ENCODE peak calls at places on chromosomes 11 and 22, in four cellular contexts. G is BE2C, O is cardiac muscle cell, D is A673. J is an unnamed sample. For H3K9me3, the result is how much of the 10 kb centered on the place peaks cover.

GRCh38 chr11:67731583-67731982 is 57.2 kb upstream of the ALDH3B2 start:
- DNase-seq in D (peak), G (no peak), O (no peak), J (no peak)

GRCh38 chr11:36594316-36594989 is at the start of gene IFTAP:
- DNase-seq in G (peak), O (peak), D (peak), J (no peak)

GRCh38 chr11:93541884-93542752 is 1.1 kb downstream of the SMCO4 start:
- DNase-seq in G (peak), D (peak), O (peak), J (peak)

GRCh38 chr22:22926359-22927195 is 39.0 kb downstream of the IGLL5 start:
- DNase-seq in G (no peak), O (no peak), D (no peak), J (no peak)

GRCh38 chr11:18280438-18281046 is 14.5 kb downstream of the SAA1 start:
- DNase-seq in D (no peak), O (no peak), G (no peak), J (no peak)

GRCh38 chr11:33207408-33207985 is 46.2 kb upstream of the CSTF3 start:
- DNase-seq in O (peak), G (no peak), D (no peak), J (no peak)

GRCh38 chr11:87463486-87464102 is 425.9 kb downstream of the TMEM135 start:
- DNase-seq in G (no peak), D (peak), O (no peak), J (no peak)

GRCh38 chr11:130272336-130272735 is 42.4 kb downstream of the ZBTB44 start:
- DNase-seq in O (no peak), G (no peak), D (no peak), J (no peak)

GRCh38 chr11:63847363-63847762 is 8.5 kb downstream of the MARK2 start:
- DNase-seq in G (no peak), O (no peak), D (no peak), J (no peak)

GRCh38 chr22:42316988-42317387 is 46.5 kb upstream of the TCF20 start:
- DNase-seq in D (peak), G (no peak), O (peak), J (peak)

GRCh38 chr11:123461164-123461563 is 31.1 kb downstream of the GRAMD1B start:
- DNase-seq in G (peak), D (no peak), O (no peak), J (no peak)

GRCh38 chr11:1403721-1404460 is 14.2 kb downstream of the BRSK2 start:
- DNase-seq in G (no peak), O (no peak), D (no peak), J (no peak)

GRCh38 chr11:33320814-33321330 is 63.7 kb downstream of the HIPK3 start:
- DNase-seq in O (peak), D (no peak), G (no peak), J (no peak)

GRCh38 chr11:102241026-102241425 is 76.3 kb upstream of the BIRC3 start:
- DNase-seq in G (no peak), D (no peak), O (no peak), J (no peak)

GRCh38 chr11:6812391-6813005 is 13.0 kb upstream of the OR6A2 start:
- DNase-seq in D (peak), G (peak), O (peak), J (no peak)

GRCh38 chr11:66478823-66479740 is 1.2 kb upstream of the DPP3 start:
- DNase-seq in O (peak), D (peak), G (no peak), J (no peak)

GRCh38 chr22:40107756-40108437 is 69.8 kb upstream of the TNRC6B start:
- DNase-seq in D (no peak), O (peak), G (no peak), J (no peak)

GRCh38 chr11:94068764-94069163 is 47.6 kb downstream of the HEPHL1 start:
- DNase-seq in O (no peak), G (no peak), D (no peak), J (no peak)

GRCh38 chr11:10396771-10397170 is 58.3 kb upstream of the AMPD3 start:
- DNase-seq in O (no peak), G (no peak), D (no peak), J (no peak)

GRCh38 chr22:27995801-27996528 is 76.9 kb upstream of the PITPNB start:
- DNase-seq in G (peak), O (no peak), D (no peak), J (no peak)

GRCh38 chr11:15336016-15336415 is 221.3 kb downstream of the INSC start:
- DNase-seq in O (no peak), G (no peak), D (no peak), J (no peak)

GRCh38 chr11:9626778-9627394 is 37.0 kb upstream of the SWAP70 start:
- DNase-seq in O (peak), G (no peak), D (no peak), J (no peak)

GRCh38 chr11:3655548-3655947 is 10.6 kb downstream of the ART1 start:
- DNase-seq in G (no peak), O (no peak), D (no peak), J (no peak)

GRCh38 chr11:118415739-118416068 is 14.3 kb downstream of the ATP5MG start:
- DNase-seq in O (peak), D (peak), G (peak), J (no peak)

GRCh38 chr11:41245184-41245583 is 214.3 kb downstream of the LRRC4C start:
- DNase-seq in G (no peak), D (no peak), O (no peak), J (no peak)

GRCh38 chr11:56783448-56784041 is 35.0 kb upstream of the OR9G4 start:
- DNase-seq in O (peak), D (peak), G (no peak), J (no peak)

GRCh38 chr11:92886243-92886905 is 83.1 kb upstream of the MTNR1B start:
- DNase-seq in D (peak), G (peak), O (peak), J (no peak)

DNA sequence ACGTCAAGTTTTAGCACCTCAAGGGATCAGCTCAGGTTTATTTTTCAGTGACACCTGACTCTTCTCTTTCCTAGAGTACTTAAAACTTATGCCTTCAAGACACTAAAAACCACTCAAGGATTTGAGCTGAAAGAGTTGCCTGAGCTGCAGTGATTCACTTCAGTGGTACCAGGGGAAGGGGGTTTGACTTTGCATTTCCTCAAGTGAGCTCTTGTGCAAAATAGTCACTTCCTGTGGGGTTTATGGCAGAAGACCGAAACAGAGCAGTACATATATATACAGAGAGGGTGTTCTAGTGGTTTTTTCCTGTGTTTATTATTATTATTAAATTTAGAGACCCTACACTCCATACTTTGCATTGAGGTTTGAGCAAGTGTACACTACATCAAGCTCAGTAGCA is 60.7 kb downstream of the DBX1 start:
- DNase-seq in D (no peak), G (no peak), O (no peak), J (no peak)
- H3K9me3 ChIP-seq in D (under half), G (under half), O (under half), J (under half)

GRCh38 chr11:37907461-37908223 is 1309.6 kb upstream of the RAG2 start:
- DNase-seq in D (no peak), G (no peak), O (no peak), J (no peak)
- H3K9me3 ChIP-seq in D (under half), G (under half), O (under half), J (under half)

GRCh38 chr11:133362156-133362555 is 170.1 kb downstream of the OPCML start:
- DNase-seq in O (no peak), G (no peak), D (no peak), J (no peak)
- H3K9me3 ChIP-seq in O (under half), G (under half), D (under half), J (under half)

GRCh38 chr22:47369431-47370015 is 607.1 kb downstream of the TBC1D22A start:
- DNase-seq in D (no peak), O (no peak), G (no peak), J (no peak)

GRCh38 chr22:47367993-47368945 is 605.8 kb downstream of the TBC1D22A start:
- DNase-seq in O (no peak), G (no peak), D (no peak), J (no peak)

GRCh38 chr22:47367107-47367690 is 604.7 kb downstream of the TBC1D22A start:
- DNase-seq in O (no peak), D (no peak), G (no peak), J (no peak)

GRCh38 chr22:47369020-47369419 is 606.6 kb downstream of the TBC1D22A start:
- DNase-seq in G (no peak), D (no peak), O (no peak), J (no peak)

DNA sequence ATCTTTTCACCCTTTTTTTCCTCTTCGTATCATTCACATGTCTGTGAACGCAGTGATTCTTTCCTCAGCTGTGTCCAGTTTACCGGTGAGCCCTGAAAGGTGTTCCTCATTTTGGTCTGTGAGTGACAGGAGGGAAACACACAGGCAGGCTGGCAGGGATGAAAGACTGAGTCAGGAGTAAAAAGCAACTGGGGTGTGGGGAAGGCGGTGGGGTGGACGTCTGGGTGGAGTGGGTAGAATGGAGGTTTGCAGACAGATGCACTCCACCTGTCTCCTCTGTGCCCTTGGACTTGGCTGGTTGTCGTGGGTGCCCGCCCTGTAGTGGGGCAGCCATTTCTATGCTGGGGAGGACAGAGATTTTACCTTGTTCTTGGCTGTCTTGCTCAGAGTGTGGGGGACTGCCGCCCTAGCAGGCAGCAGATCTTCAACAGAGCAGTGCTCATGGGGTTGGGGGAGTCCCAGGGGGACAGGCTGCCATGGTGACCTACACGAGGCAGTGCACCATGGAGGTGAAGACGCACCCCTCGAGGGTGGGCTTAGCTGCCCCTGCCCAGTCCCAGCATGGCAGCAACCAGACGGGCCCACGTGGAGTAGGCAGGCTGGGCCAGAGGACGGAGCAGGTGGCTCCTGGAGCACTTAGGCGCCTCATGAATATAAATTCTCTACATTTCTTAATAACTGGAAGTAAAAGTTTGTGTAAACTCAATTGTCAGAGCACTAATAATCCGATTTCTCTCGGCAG is 603.7 kb downstream of the TBC1D22A start:
- DNase-seq in O (no peak), G (no peak), D (no peak), J (no peak)
- H3K9me3 ChIP-seq in O (under half), G (under half), D (under half), J (under half)

GRCh38 chr11:2645779-2646118 is 54.0 kb downstream of the KCNQ1OT1 start:
- DNase-seq in G (no peak), O (no peak), D (no peak), J (no peak)
- H3K9me3 ChIP-seq in G (under half), O (under half), D (half or more), J (half or more)

GRCh38 chr11:47289856-47290255 is 19.9 kb downstream of the MADD start:
- DNase-seq in O (no peak), G (no peak), D (no peak), J (no peak)

GRCh38 chr11:47299078-47299477 is 29.1 kb downstream of the MADD start:
- DNase-seq in D (no peak), G (no peak), O (no peak), J (no peak)

GRCh38 chr11:47296045-47296444 is 26.1 kb downstream of the MADD start:
- DNase-seq in D (no peak), O (no peak), G (no peak), J (no peak)

DNA sequence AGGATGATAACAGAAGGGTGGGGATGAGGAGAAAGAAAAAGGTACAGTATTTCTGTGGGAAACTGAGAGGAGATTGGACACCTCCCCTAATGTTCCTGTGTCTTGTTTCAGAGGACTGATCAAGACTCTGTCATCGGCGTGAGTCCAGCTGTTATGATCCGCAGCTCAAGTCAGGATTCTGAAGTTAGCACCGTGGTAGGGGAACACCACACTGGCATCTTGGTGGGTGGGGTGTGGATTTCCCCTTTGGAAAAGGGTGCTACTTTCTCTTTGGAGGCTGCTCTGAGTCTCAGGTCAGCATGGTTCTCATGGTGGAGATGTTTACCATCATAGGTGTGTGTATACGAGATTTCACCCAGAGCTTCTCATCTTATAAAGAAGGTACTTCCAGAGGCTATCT is 25.5 kb downstream of the MADD start:
- DNase-seq in O (no peak), D (no peak), G (no peak), J (no peak)
- H3K9me3 ChIP-seq in O (under half), D (under half), G (under half), J (under half)

DNA sequence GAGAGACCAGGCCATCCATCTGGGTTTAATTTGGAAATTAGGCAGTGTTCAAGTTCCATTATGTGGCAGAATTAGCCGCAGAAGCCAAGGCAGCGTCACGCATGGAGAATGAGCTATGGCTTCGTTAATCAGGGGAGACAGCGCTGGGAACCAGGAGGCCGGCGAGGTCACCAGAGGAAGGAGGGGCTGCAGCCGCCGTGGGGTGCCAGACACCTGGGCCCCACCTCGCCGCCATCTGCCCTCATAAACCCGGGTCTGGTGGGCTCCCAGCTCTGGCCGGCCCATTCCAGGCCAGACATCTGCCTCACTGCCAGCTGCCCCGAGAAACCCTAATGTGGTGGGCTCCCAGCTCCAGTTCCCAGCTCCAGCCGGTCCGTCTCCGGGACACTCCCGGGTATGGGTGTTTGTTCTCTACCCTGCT is 676.9 kb downstream of the BRD1 start:
- DNase-seq in O (no peak), G (no peak), D (no peak), J (no peak)
- H3K9me3 ChIP-seq in O (under half), G (under half), D (under half), J (under half)